ENCODE peak calls at places on chromosome 2, in seven cellular contexts. One of them, this sample, is unnamed.

GRCh38 chr2:236782938-236783337 is 213.3 kb downstream of the ACKR3 start:
- DNase-seq in CD8-positive, alpha-beta T cell: no peak
- DNase-seq in endothelial cell: no peak
- DNase-seq in dorsolateral prefrontal cortex: no peak
- DNase-seq in heart right ventricle: no peak
- DNase-seq in cardiac fibroblast: peak
- DNase-seq in fibroblast of the aortic adventitia: peak
- DNase-seq in this sample: no peak

GRCh38 chr2:206392118-206392517 is 51.2 kb upstream of the ADAM23 start:
- DNase-seq in fibroblast of the aortic adventitia: peak
- DNase-seq in CD8-positive, alpha-beta T cell: no peak
- DNase-seq in endothelial cell: peak
- DNase-seq in dorsolateral prefrontal cortex: no peak
- DNase-seq in heart right ventricle: no peak
- DNase-seq in cardiac fibroblast: peak
- DNase-seq in this sample: no peak

GRCh38 chr2:232779935-232780334 is 3.6 kb upstream of the KCNJ13 start:
- DNase-seq in endothelial cell: no peak
- DNase-seq in cardiac fibroblast: no peak
- DNase-seq in dorsolateral prefrontal cortex: no peak
- DNase-seq in fibroblast of the aortic adventitia: no peak
- DNase-seq in heart right ventricle: peak
- DNase-seq in CD8-positive, alpha-beta T cell: no peak
- DNase-seq in this sample: no peak

GRCh38 chr2:39334978-39335377 is 91.2 kb upstream of the CDKL4 start:
- DNase-seq in fibroblast of the aortic adventitia: no peak
- DNase-seq in cardiac fibroblast: no peak
- DNase-seq in dorsolateral prefrontal cortex: no peak
- DNase-seq in heart right ventricle: no peak
- DNase-seq in CD8-positive, alpha-beta T cell: no peak
- DNase-seq in endothelial cell: no peak
- DNase-seq in this sample: no peak

GRCh38 chr2:26559556-26559955 is 81.6 kb downstream of the CIB4 start:
- DNase-seq in cardiac fibroblast: no peak
- DNase-seq in heart right ventricle: no peak
- DNase-seq in fibroblast of the aortic adventitia: no peak
- DNase-seq in dorsolateral prefrontal cortex: peak
- DNase-seq in endothelial cell: no peak
- DNase-seq in CD8-positive, alpha-beta T cell: no peak
- DNase-seq in this sample: no peak

GRCh38 chr2:199085201-199085750 is 372.5 kb downstream of the SATB2 start:
- DNase-seq in cardiac fibroblast: no peak
- DNase-seq in fibroblast of the aortic adventitia: peak
- DNase-seq in heart right ventricle: no peak
- DNase-seq in endothelial cell: no peak
- DNase-seq in CD8-positive, alpha-beta T cell: no peak
- DNase-seq in dorsolateral prefrontal cortex: no peak
- DNase-seq in this sample: no peak

GRCh38 chr2:141015339-141016047 is 1115.3 kb downstream of the LRP1B start:
- DNase-seq in fibroblast of the aortic adventitia: peak
- DNase-seq in CD8-positive, alpha-beta T cell: no peak
- DNase-seq in heart right ventricle: peak
- DNase-seq in endothelial cell: no peak
- DNase-seq in cardiac fibroblast: no peak
- DNase-seq in dorsolateral prefrontal cortex: peak
- DNase-seq in this sample: no peak

GRCh38 chr2:74498500-74499268 is 719 bp downstream of the LBX2 start:
- DNase-seq in dorsolateral prefrontal cortex: no peak
- DNase-seq in fibroblast of the aortic adventitia: no peak
- DNase-seq in cardiac fibroblast: peak
- DNase-seq in heart right ventricle: no peak
- DNase-seq in CD8-positive, alpha-beta T cell: peak
- DNase-seq in endothelial cell: no peak
- DNase-seq in this sample: no peak

GRCh38 chr2:13536941-13537340 is 820.2 kb downstream of the TRIB2 start:
- DNase-seq in dorsolateral prefrontal cortex: no peak
- DNase-seq in cardiac fibroblast: no peak
- DNase-seq in CD8-positive, alpha-beta T cell: no peak
- DNase-seq in endothelial cell: no peak
- DNase-seq in fibroblast of the aortic adventitia: no peak
- DNase-seq in heart right ventricle: no peak
- DNase-seq in this sample: no peak

GRCh38 chr2:42999391-42999811 is 207.0 kb upstream of the HAAO start:
- DNase-seq in dorsolateral prefrontal cortex: no peak
- DNase-seq in heart right ventricle: no peak
- DNase-seq in endothelial cell: no peak
- DNase-seq in cardiac fibroblast: no peak
- DNase-seq in CD8-positive, alpha-beta T cell: no peak
- DNase-seq in fibroblast of the aortic adventitia: no peak
- DNase-seq in this sample: no peak

GRCh38 chr2:232607011-232607410 is 26.4 kb upstream of the EFHD1 start:
- DNase-seq in CD8-positive, alpha-beta T cell: no peak
- DNase-seq in fibroblast of the aortic adventitia: no peak
- DNase-seq in cardiac fibroblast: no peak
- DNase-seq in dorsolateral prefrontal cortex: no peak
- DNase-seq in heart right ventricle: no peak
- DNase-seq in endothelial cell: no peak
- DNase-seq in this sample: no peak

GRCh38 chr2:224973112-224974016 is 68.9 kb downstream of the DOCK10 start:
- DNase-seq in heart right ventricle: no peak
- DNase-seq in cardiac fibroblast: no peak
- DNase-seq in dorsolateral prefrontal cortex: no peak
- DNase-seq in CD8-positive, alpha-beta T cell: peak
- DNase-seq in fibroblast of the aortic adventitia: no peak
- DNase-seq in endothelial cell: no peak
- DNase-seq in this sample: no peak

GRCh38 chr2:214574077-214574775 is 163.4 kb downstream of the VWC2L start:
- DNase-seq in fibroblast of the aortic adventitia: no peak
- DNase-seq in endothelial cell: no peak
- DNase-seq in cardiac fibroblast: no peak
- DNase-seq in heart right ventricle: no peak
- DNase-seq in dorsolateral prefrontal cortex: no peak
- DNase-seq in CD8-positive, alpha-beta T cell: no peak
- DNase-seq in this sample: no peak

GRCh38 chr2:174027956-174028355 is 62.8 kb upstream of the SP3 start:
- DNase-seq in heart right ventricle: no peak
- DNase-seq in cardiac fibroblast: no peak
- DNase-seq in dorsolateral prefrontal cortex: no peak
- DNase-seq in fibroblast of the aortic adventitia: no peak
- DNase-seq in endothelial cell: no peak
- DNase-seq in CD8-positive, alpha-beta T cell: no peak
- DNase-seq in this sample: no peak

GRCh38 chr2:214311931-214312749 is 98.7 kb upstream of the VWC2L start:
- DNase-seq in CD8-positive, alpha-beta T cell: no peak
- DNase-seq in endothelial cell: no peak
- DNase-seq in dorsolateral prefrontal cortex: no peak
- DNase-seq in heart right ventricle: no peak
- DNase-seq in cardiac fibroblast: peak
- DNase-seq in fibroblast of the aortic adventitia: no peak
- DNase-seq in this sample: no peak

GRCh38 chr2:186927185-186927866 is 78.4 kb upstream of the ZSWIM2 start:
- DNase-seq in endothelial cell: no peak
- DNase-seq in CD8-positive, alpha-beta T cell: no peak
- DNase-seq in fibroblast of the aortic adventitia: no peak
- DNase-seq in dorsolateral prefrontal cortex: no peak
- DNase-seq in cardiac fibroblast: no peak
- DNase-seq in heart right ventricle: no peak
- DNase-seq in this sample: no peak

GRCh38 chr2:226414313-226414712 is 385.3 kb downstream of the IRS1 start:
- DNase-seq in cardiac fibroblast: no peak
- DNase-seq in dorsolateral prefrontal cortex: no peak
- DNase-seq in fibroblast of the aortic adventitia: no peak
- DNase-seq in heart right ventricle: no peak
- DNase-seq in CD8-positive, alpha-beta T cell: no peak
- DNase-seq in endothelial cell: no peak
- DNase-seq in this sample: no peak

GRCh38 chr2:152718909-152719645 is 657 bp downstream of the ARL6IP6 start:
- DNase-seq in dorsolateral prefrontal cortex: no peak
- DNase-seq in endothelial cell: no peak
- DNase-seq in fibroblast of the aortic adventitia: peak
- DNase-seq in heart right ventricle: no peak
- DNase-seq in cardiac fibroblast: peak
- DNase-seq in CD8-positive, alpha-beta T cell: no peak
- DNase-seq in this sample: no peak

GRCh38 chr2:168552450-168552856 is 96.4 kb downstream of the CERS6 start:
- DNase-seq in dorsolateral prefrontal cortex: no peak
- DNase-seq in CD8-positive, alpha-beta T cell: no peak
- DNase-seq in fibroblast of the aortic adventitia: no peak
- DNase-seq in endothelial cell: no peak
- DNase-seq in cardiac fibroblast: no peak
- DNase-seq in heart right ventricle: no peak
- DNase-seq in this sample: no peak

DNA sequence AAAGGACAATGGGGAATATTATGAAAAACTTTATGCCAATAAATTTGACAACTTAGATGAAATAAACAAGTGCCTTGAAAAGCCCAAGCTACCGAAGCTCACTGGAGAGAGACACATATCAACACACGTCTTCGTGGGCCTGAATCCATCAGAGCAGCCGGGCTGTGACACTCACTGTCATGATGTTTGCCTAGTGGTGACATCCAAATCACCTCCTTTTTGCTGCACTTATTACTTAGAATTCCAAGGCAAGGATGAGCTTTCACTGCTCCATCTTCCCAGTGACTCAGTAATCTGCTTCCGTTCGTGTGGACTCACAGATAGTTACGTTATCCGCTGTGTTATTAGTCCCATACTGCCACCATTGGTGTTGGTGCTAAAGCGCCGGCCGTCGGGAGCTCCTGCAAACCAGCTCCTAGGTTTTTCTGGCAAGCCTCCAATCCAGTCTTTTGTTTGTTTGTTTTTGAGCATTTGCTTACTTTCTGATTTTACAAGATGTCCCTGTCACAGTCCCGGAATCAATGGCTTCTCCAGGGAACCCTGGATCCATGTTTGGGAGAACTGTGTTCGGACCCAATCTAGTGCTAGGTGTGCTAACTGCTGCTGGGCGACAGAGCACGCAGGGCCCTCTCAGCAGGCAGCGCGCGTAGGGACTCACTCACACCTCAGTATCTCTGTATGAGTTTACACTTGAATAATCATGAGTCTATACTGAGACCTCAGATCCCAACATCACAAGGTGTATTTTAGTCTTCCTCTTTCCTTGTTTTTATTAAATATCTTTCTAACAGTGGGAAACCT is 42.7 kb downstream of the HDAC4 start:
- DNase-seq in endothelial cell: no peak
- DNase-seq in heart right ventricle: no peak
- DNase-seq in cardiac fibroblast: peak
- DNase-seq in dorsolateral prefrontal cortex: no peak
- DNase-seq in fibroblast of the aortic adventitia: no peak
- DNase-seq in CD8-positive, alpha-beta T cell: no peak
- DNase-seq in this sample: no peak
- TF ChIP-seq CTCF in endothelial cell: no peak
- TF ChIP-seq CTCF in heart right ventricle: no peak
- TF ChIP-seq CTCF in cardiac fibroblast: no peak
- TF ChIP-seq CTCF in dorsolateral prefrontal cortex: peak
- TF ChIP-seq CTCF in fibroblast of the aortic adventitia: no peak
- TF ChIP-seq CTCF in CD8-positive, alpha-beta T cell: no peak
- TF ChIP-seq CTCF in this sample: no peak

GRCh38 chr2:9703701-9704221 is 73.0 kb upstream of the YWHAQ start:
- DNase-seq in heart right ventricle: no peak
- DNase-seq in cardiac fibroblast: peak
- DNase-seq in endothelial cell: no peak
- DNase-seq in CD8-positive, alpha-beta T cell: no peak
- DNase-seq in fibroblast of the aortic adventitia: peak
- DNase-seq in dorsolateral prefrontal cortex: no peak
- DNase-seq in this sample: no peak
- TF ChIP-seq CTCF in heart right ventricle: no peak
- TF ChIP-seq CTCF in cardiac fibroblast: no peak
- TF ChIP-seq CTCF in endothelial cell: no peak
- TF ChIP-seq CTCF in CD8-positive, alpha-beta T cell: no peak
- TF ChIP-seq CTCF in fibroblast of the aortic adventitia: no peak
- TF ChIP-seq CTCF in dorsolateral prefrontal cortex: no peak
- TF ChIP-seq CTCF in this sample: no peak

GRCh38 chr2:180003566-180003965 is 3.5 kb downstream of the CWC22 start:
- DNase-seq in fibroblast of the aortic adventitia: no peak
- DNase-seq in heart right ventricle: no peak
- DNase-seq in endothelial cell: no peak
- DNase-seq in CD8-positive, alpha-beta T cell: no peak
- DNase-seq in dorsolateral prefrontal cortex: no peak
- DNase-seq in cardiac fibroblast: no peak
- DNase-seq in this sample: no peak

GRCh38 chr2:180002198-180002597 is 4.9 kb downstream of the CWC22 start:
- DNase-seq in CD8-positive, alpha-beta T cell: no peak
- DNase-seq in heart right ventricle: no peak
- DNase-seq in fibroblast of the aortic adventitia: no peak
- DNase-seq in dorsolateral prefrontal cortex: no peak
- DNase-seq in endothelial cell: no peak
- DNase-seq in cardiac fibroblast: no peak
- DNase-seq in this sample: no peak

GRCh38 chr2:180000434-180000833 is 6.7 kb downstream of the CWC22 start:
- DNase-seq in fibroblast of the aortic adventitia: peak
- DNase-seq in cardiac fibroblast: peak
- DNase-seq in endothelial cell: no peak
- DNase-seq in heart right ventricle: no peak
- DNase-seq in CD8-positive, alpha-beta T cell: no peak
- DNase-seq in dorsolateral prefrontal cortex: no peak
- DNase-seq in this sample: no peak

GRCh38 chr2:180004731-180005130 is 2.4 kb downstream of the CWC22 start:
- DNase-seq in fibroblast of the aortic adventitia: no peak
- DNase-seq in CD8-positive, alpha-beta T cell: no peak
- DNase-seq in cardiac fibroblast: no peak
- DNase-seq in heart right ventricle: no peak
- DNase-seq in dorsolateral prefrontal cortex: no peak
- DNase-seq in endothelial cell: no peak
- DNase-seq in this sample: no peak

DNA sequence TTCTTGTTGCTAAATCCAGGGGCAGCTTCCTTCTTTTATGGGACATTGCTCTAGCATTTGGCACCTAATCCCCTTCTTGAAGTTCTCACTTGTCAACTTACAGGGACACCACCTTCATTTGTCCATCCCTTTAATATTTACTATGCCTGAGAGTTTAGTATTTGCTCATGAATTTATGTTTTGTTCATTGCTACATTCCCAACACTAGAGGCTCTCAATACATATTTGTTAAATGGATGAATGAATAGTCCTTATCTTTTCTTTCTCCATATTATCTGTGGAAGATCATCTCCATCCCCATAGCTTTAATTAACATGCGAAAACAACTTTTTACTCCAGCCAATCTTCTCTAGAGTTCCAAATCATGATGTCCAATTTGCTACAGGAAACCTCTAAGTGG is 5.4 kb downstream of the CWC22 start:
- DNase-seq in dorsolateral prefrontal cortex: no peak
- DNase-seq in cardiac fibroblast: no peak
- DNase-seq in heart right ventricle: no peak
- DNase-seq in CD8-positive, alpha-beta T cell: no peak
- DNase-seq in fibroblast of the aortic adventitia: no peak
- DNase-seq in endothelial cell: no peak
- DNase-seq in this sample: no peak
- TF ChIP-seq CTCF in dorsolateral prefrontal cortex: no peak
- TF ChIP-seq CTCF in cardiac fibroblast: no peak
- TF ChIP-seq CTCF in heart right ventricle: no peak
- TF ChIP-seq CTCF in CD8-positive, alpha-beta T cell: no peak
- TF ChIP-seq CTCF in fibroblast of the aortic adventitia: peak
- TF ChIP-seq CTCF in endothelial cell: no peak
- TF ChIP-seq CTCF in this sample: no peak

DNA sequence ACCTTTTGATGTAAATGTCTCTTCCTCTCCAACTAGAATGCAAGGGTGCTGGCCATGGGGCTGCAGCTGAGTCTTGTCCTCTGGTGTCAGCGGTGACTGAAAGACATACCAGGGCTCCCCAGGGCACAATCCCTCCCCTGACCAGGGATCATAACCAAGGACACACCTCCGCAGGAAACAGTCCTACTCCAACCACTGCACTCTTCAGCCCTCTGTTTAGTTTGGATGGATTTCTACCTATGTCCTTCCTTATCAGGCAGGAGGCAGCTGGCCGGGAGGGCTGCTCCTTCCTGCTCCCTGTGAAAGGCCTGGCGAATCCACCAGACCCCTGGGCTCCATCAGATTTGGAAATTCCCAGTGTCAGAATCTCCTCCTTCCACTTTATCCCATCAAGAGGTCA is 185.2 kb upstream of the ID2 start:
- DNase-seq in CD8-positive, alpha-beta T cell: no peak
- DNase-seq in cardiac fibroblast: no peak
- DNase-seq in dorsolateral prefrontal cortex: peak
- DNase-seq in heart right ventricle: peak
- DNase-seq in endothelial cell: no peak
- DNase-seq in fibroblast of the aortic adventitia: no peak
- DNase-seq in this sample: no peak
- TF ChIP-seq CTCF in CD8-positive, alpha-beta T cell: no peak
- TF ChIP-seq CTCF in cardiac fibroblast: no peak
- TF ChIP-seq CTCF in dorsolateral prefrontal cortex: no peak
- TF ChIP-seq CTCF in heart right ventricle: no peak
- TF ChIP-seq CTCF in endothelial cell: no peak
- TF ChIP-seq CTCF in fibroblast of the aortic adventitia: no peak
- TF ChIP-seq CTCF in this sample: no peak